ENCODE peak calls at places on chromosomes 3 and 15, in six cellular contexts. V, N, A, B, Y and P are unnamed samples.
A peak's percentile ranks its signal among the peaks of the same experiment; 100 is the strongest.

GRCh38 chr3:42815826-42816225 is 6.6 kb downstream of the ACKR2 start:
- DNase-seq in V (no peak), B (no peak), Y (no peak), A (no peak), N (no peak), P (no peak)

GRCh38 chr3:66754613-66755012 is 243.5 kb upstream of the KBTBD8 start:
- DNase-seq in V (no peak), A (no peak), N (no peak), Y (no peak), B (no peak), P (no peak)

GRCh38 chr3:151091685-151092352 is 6.4 kb downstream of the MED12L start:
- DNase-seq in N (peak; percentile 5), Y (no peak), A (peak; percentile 4), B (no peak), V (no peak), P (no peak)

GRCh38 chr3:151926956-151927355 is 53.5 kb downstream of the SUCNR1 start:
- DNase-seq in N (peak; percentile 91), V (no peak), B (no peak), A (no peak), Y (no peak), P (no peak)

GRCh38 chr15:64096486-64097431 is 977 bp downstream of the SNX1 start:
- DNase-seq in A (peak; percentile 55), B (no peak), V (no peak), Y (peak; percentile 15), N (peak; percentile 43), P (no peak)

GRCh38 chr3:8713901-8714759 is 19.5 kb upstream of the CAV3 start:
- DNase-seq in N (no peak), A (peak; percentile 25), B (no peak), Y (peak; percentile 14), V (no peak), P (no peak)

GRCh38 chr3:171306631-171307030 is 153.6 kb downstream of the TNIK start:
- DNase-seq in A (peak; percentile 95), B (no peak), Y (no peak), V (no peak), N (peak; percentile 98), P (no peak)

GRCh38 chr3:15899438-15899837 is 101.7 kb upstream of the ANKRD28 start:
- DNase-seq in Y (no peak), N (peak; percentile 87), V (no peak), A (peak; percentile 40), B (no peak), P (no peak)

GRCh38 chr3:194133661-194134230 is 2.2 kb upstream of the HES1 start:
- DNase-seq in V (peak; percentile 39), N (peak; percentile 62), Y (peak; percentile 70), B (no peak), A (peak; percentile 78), P (peak; percentile 32)

GRCh38 chr15:59294574-59294960 is 78.1 kb downstream of the MYO1E start:
- DNase-seq in N (no peak), Y (no peak), B (no peak), V (no peak), A (peak; percentile 41), P (no peak)

GRCh38 chr15:30882861-30883433 is 20.8 kb upstream of the FAN1 start:
- DNase-seq in N (peak; percentile 15), Y (no peak), B (no peak), V (no peak), A (no peak), P (no peak)

GRCh38 chr3:16011376-16011775 is 163.1 kb upstream of the GALNT15 start:
- DNase-seq in V (no peak), A (no peak), N (no peak), Y (no peak), B (no peak), P (no peak)

GRCh38 chr3:141049681-141050080 is 1.5 kb upstream of the SPSB4 start:
- DNase-seq in V (no peak), B (no peak), N (no peak), A (no peak), Y (no peak), P (no peak)

GRCh38 chr3:133792171-133792763 is 13.3 kb upstream of the SRPRB start:
- DNase-seq in V (no peak), Y (no peak), A (peak; percentile 3), B (no peak), N (peak; percentile 37), P (no peak)

GRCh38 chr3:137687181-137687880 is 76.8 kb upstream of the SOX14 start:
- DNase-seq in N (no peak), B (no peak), A (no peak), Y (no peak), V (no peak), P (no peak)

GRCh38 chr3:139655880-139656279 is 21.9 kb downstream of the NMNAT3 start:
- DNase-seq in V (no peak), A (peak; percentile 29), N (peak; percentile 16), B (no peak), Y (no peak), P (no peak)

GRCh38 chr3:79255696-79256095 is 512.1 kb downstream of the ROBO1 start:
- DNase-seq in N (no peak), V (no peak), B (no peak), Y (no peak), A (no peak), P (no peak)

GRCh38 chr15:89899951-89900567 is 6.3 kb upstream of the AP3S2 start:
- DNase-seq in Y (no peak), N (no peak), V (no peak), B (no peak), A (no peak), P (no peak)

GRCh38 chr3:133591271-133591742 is 17.8 kb downstream of the CDV3 start:
- DNase-seq in Y (no peak), V (no peak), N (peak; percentile 43), A (peak; percentile 68), B (no peak), P (no peak)

GRCh38 chr15:88859550-88859949 is 35.8 kb downstream of the HAPLN3 start:
- DNase-seq in Y (no peak), V (no peak), B (no peak), A (no peak), N (no peak), P (no peak)

GRCh38 chr3:148546959-148547358 is 150.7 kb upstream of the AGTR1 start:
- DNase-seq in V (no peak), B (no peak), Y (no peak), A (no peak), N (no peak), P (no peak)

GRCh38 chr3:49411550-49411967 is 217 bp downstream of the RHOA start:
- DNase-seq in A (peak; percentile 28), V (peak; percentile 35), N (no peak), B (peak; percentile 35), Y (peak; percentile 47), P (peak; percentile 66)

GRCh38 chr3:161069441-161070251 is 35.5 kb downstream of the B3GALNT1 start:
- DNase-seq in B (no peak), N (peak; percentile 82), Y (peak; percentile 31), A (peak; percentile 68), V (no peak), P (no peak)

GRCh38 chr3:107985496-107985895 is 105.3 kb downstream of the CD47 start:
- DNase-seq in V (no peak), B (peak; percentile 8), A (no peak), Y (no peak), N (no peak), P (no peak)

GRCh38 chr3:20073683-20074082 is 33.4 kb downstream of the KAT2B start:
- DNase-seq in N (no peak), Y (no peak), A (no peak), V (no peak), B (no peak), P (no peak)

GRCh38 chr3:162719684-162720341 is 1223.2 kb downstream of the OTOL1 start:
- DNase-seq in V (no peak), B (no peak), Y (peak; percentile 38), A (peak; percentile 87), N (peak; percentile 98), P (no peak)

GRCh38 chr3:61627768-61628185 is 66.4 kb downstream of the PTPRG start:
- DNase-seq in V (no peak), Y (no peak), A (peak; percentile 84), N (peak; percentile 92), B (no peak), P (no peak)

GRCh38 chr3:150385296-150386242 is 22.5 kb upstream of the TSC22D2 start:
- DNase-seq in Y (no peak), V (no peak), N (no peak), A (no peak), B (no peak), P (no peak)

GRCh38 chr15:68210821-68211655 is 5.9 kb upstream of the CALML4 start:
- DNase-seq in B (peak; percentile 42), A (peak; percentile 68), Y (peak; percentile 73), V (no peak), N (peak; percentile 42), P (peak; percentile 30)
- TF ChIP-seq CTCF in B (peak; percentile 52), A (peak; percentile 88), Y (peak; percentile 87), V (peak; percentile 64), N (peak; percentile 69), P (peak; percentile 66)

GRCh38 chr3:99951701-99952100 is 134.0 kb downstream of the CMSS1 start:
- DNase-seq in V (no peak), N (no peak), Y (no peak), B (no peak), A (no peak), P (no peak)
- TF ChIP-seq CTCF in V (no peak), N (no peak), Y (no peak), B (no peak), A (no peak), P (no peak)

DNA sequence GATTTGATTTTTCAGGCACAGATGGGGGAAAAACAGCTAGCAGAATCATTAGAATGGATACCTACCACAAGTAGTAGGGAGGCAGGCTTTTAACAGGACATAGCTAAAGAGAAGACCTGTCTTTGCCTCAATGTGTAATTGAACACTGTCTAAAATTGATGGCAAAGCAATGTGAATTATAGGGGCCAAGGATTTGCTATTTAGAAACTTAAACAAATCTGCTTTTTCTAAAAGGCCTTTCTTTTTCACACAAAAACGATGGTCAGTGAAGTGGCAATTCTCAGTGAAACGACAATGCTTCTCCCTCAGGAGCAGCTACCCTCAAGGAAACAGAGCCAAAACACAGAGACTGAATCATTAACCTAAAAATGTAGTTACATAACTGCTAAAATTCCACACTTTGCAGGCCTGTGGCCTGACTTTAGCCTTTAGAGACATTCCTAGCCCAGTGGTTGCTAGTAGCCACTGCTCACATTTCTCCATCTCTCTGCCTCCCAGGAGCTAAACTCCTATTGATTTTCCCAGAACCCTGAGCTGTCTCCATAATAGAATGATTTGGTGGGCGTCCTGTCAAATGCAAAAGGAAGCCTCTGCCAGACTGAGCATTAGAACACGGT is 630.2 kb upstream of the KCNMB2 start:
- DNase-seq in V (no peak), A (peak; percentile 89), N (peak; percentile 76), B (no peak), Y (peak; percentile 24), P (no peak)
- TF ChIP-seq CTCF in V (no peak), A (no peak), N (peak; percentile 27), B (no peak), Y (no peak), P (no peak)

GRCh38 chr15:72313448-72313840 is 6.5 kb downstream of the CELF6 start:
- DNase-seq in Y (no peak), V (no peak), B (no peak), N (no peak), A (no peak), P (no peak)

GRCh38 chr15:72313881-72314280 is 6.1 kb downstream of the CELF6 start:
- DNase-seq in V (no peak), Y (no peak), N (no peak), A (no peak), B (no peak), P (no peak)

GRCh38 chr15:72315706-72316370 is 4.1 kb downstream of the CELF6 start:
- DNase-seq in Y (no peak), B (no peak), N (peak; percentile 5), A (peak; percentile 17), V (no peak), P (no peak)

GRCh38 chr15:72318408-72318942 is 1.5 kb downstream of the CELF6 start:
- DNase-seq in N (no peak), V (no peak), A (no peak), Y (no peak), B (no peak), P (no peak)

GRCh38 chr15:72312605-72313447 is 7.1 kb downstream of the CELF6 start:
- DNase-seq in B (peak; percentile 37), V (no peak), Y (peak; percentile 78), N (peak; percentile 73), A (peak; percentile 80), P (peak; percentile 53)
- TF ChIP-seq CTCF in B (peak; percentile 69), V (peak; percentile 57), Y (peak; percentile 74), N (peak; percentile 81), A (peak; percentile 82), P (peak; percentile 74)